ENCODE peak calls at places on chromosomes 5 and 9, in six cellular contexts. R is activated CD4-positive, CD25-positive, alpha-beta regulatory T cell treated with anti-CD3 and anti-CD28 coated beads, Interleukin-2, amount 50 U/mL, for 16 hours; T is BJ; A is M059J; E is NCI-H2029 treated with DMSO at 0.1 percent for 48 hours; F is caudate nucleus. H is an unnamed sample.

GRCh38 chr5:74579215-74579614 is 61.3 kb downstream of the ENC1 start:
- DNase-seq in R (peak), T (no peak), A (peak), E (no peak), F (no peak), H (peak)

GRCh38 chr5:148924817-148925216 is 98.4 kb downstream of the ADRB2 start:
- DNase-seq in R (no peak), T (no peak), A (peak), E (no peak), F (no peak), H (peak)

GRCh38 chr5:53321073-53321472 is 159.4 kb upstream of the FST start:
- DNase-seq in R (no peak), T (no peak), A (no peak), E (no peak), F (no peak), H (no peak)

GRCh38 chr5:154174091-154174490 is 16.4 kb upstream of the GALNT10 start:
- DNase-seq in R (no peak), T (no peak), A (no peak), E (no peak), F (no peak), H (no peak)

GRCh38 chr9:35972093-35972492 is 14.1 kb upstream of the OR2S2 start:
- DNase-seq in R (no peak), T (no peak), A (no peak), E (no peak), F (no peak), H (no peak)

GRCh38 chr9:16611001-16611400 is 259.5 kb downstream of the BNC2 start:
- DNase-seq in R (no peak), T (no peak), A (no peak), E (no peak), F (no peak), H (no peak)

GRCh38 chr9:114930063-114930812 is at the start of gene TNFSF8:
- DNase-seq in R (peak), T (no peak), A (no peak), E (no peak), F (peak), H (no peak)

GRCh38 chr9:21482213-21482612 is at the start of gene IFNE:
- DNase-seq in R (no peak), T (no peak), A (no peak), E (no peak), F (no peak), H (no peak)

GRCh38 chr5:75993638-75994037 is 89.5 kb upstream of the SV2C start:
- DNase-seq in R (no peak), T (no peak), A (no peak), E (no peak), F (no peak), H (no peak)

GRCh38 chr5:83443539-83443938 is 28.0 kb upstream of the VCAN start:
- DNase-seq in R (no peak), T (no peak), A (no peak), E (no peak), F (no peak), H (no peak)

GRCh38 chr5:77628840-77629552 is 9.5 kb downstream of the OTP start:
- DNase-seq in R (no peak), T (no peak), A (no peak), E (peak), F (no peak), H (no peak)

GRCh38 chr5:145701404-145701803 is 133.7 kb downstream of the PRELID2 start:
- DNase-seq in R (no peak), T (no peak), A (no peak), E (no peak), F (no peak), H (no peak)

H was measured in HT1080.